ENCODE peak calls at places on chromosome 13, in five cellular contexts. B is mucosa of descending colon; C is AG09309; Y is stimulated activated CD4-positive, alpha-beta T cell treated with anti-CD3 and anti-CD28 coated beads, Interleukin-2, amount 100 ng/mL, for 48 hours; Z is AG10803. L is an unnamed sample.

GRCh38 chr13:40143559-40143958 is 488.1 kb downstream of the COG6 start:
- DNase-seq in B (no peak), C (no peak), Y (no peak), Z (no peak), L (no peak)

GRCh38 chr13:42753697-42754096 is 27.7 kb upstream of the FAM216B start:
- DNase-seq in B (no peak), C (no peak), Y (no peak), Z (no peak), L (no peak)

GRCh38 chr13:48233097-48233885 is at the start of gene ITM2B:
- DNase-seq in B (peak), C (no peak), Y (peak), Z (peak), L (no peak)

GRCh38 chr13:111217661-111218060 is 102.6 kb downstream of the ARHGEF7 start:
- DNase-seq in B (no peak), C (no peak), Y (no peak), Z (no peak), L (no peak)

GRCh38 chr13:38530492-38530891 is 156.4 kb upstream of the FREM2 start:
- DNase-seq in B (no peak), C (peak), Y (no peak), Z (peak), L (peak)

GRCh38 chr13:50616101-50616500 is 227.4 kb downstream of the DLEU7 start:
- DNase-seq in B (no peak), C (no peak), Y (no peak), Z (peak), L (no peak)

GRCh38 chr13:41652735-41653361 is 195.5 kb downstream of the RGCC start:
- DNase-seq in B (peak), C (no peak), Y (no peak), Z (peak), L (no peak)

GRCh38 chr13:21426238-21426637 is 32.9 kb downstream of the ZDHHC20 start:
- DNase-seq in B (no peak), C (no peak), Y (no peak), Z (no peak), L (no peak)

GRCh38 chr13:59823495-59823894 is 340.2 kb downstream of the DIAPH3 start:
- DNase-seq in B (no peak), C (peak), Y (no peak), Z (peak), L (peak)

GRCh38 chr13:20424959-20425358 is 100.7 kb downstream of the CRYL1 start:
- DNase-seq in B (no peak), C (no peak), Y (no peak), Z (no peak), L (no peak)

GRCh38 chr13:43072394-43072793 is 49.0 kb downstream of the DNAJC15 start:
- DNase-seq in B (peak), C (no peak), Y (no peak), Z (peak), L (no peak)

GRCh38 chr13:101941095-101941777 is 460.6 kb downstream of the FGF14 start:
- DNase-seq in B (no peak), C (no peak), Y (no peak), Z (peak), L (no peak)

GRCh38 chr13:76882431-76882830 is 3.8 kb downstream of the KCTD12 start:
- DNase-seq in B (no peak), C (peak), Y (no peak), Z (peak), L (peak)

GRCh38 chr13:109784590-109785140 is 1.7 kb downstream of the IRS2 start:
- DNase-seq in B (peak), C (no peak), Y (peak), Z (peak), L (no peak)

GRCh38 chr13:112880976-112881540 is 88.0 kb upstream of the MCF2L start:
- DNase-seq in B (no peak), C (no peak), Y (no peak), Z (no peak), L (no peak)

GRCh38 chr13:46963874-46964273 is 67.0 kb upstream of the HTR2A start:
- DNase-seq in B (no peak), C (no peak), Y (no peak), Z (no peak), L (no peak)

GRCh38 chr13:30331331-30331771 is 24.0 kb upstream of the KATNAL1 start:
- DNase-seq in B (peak), C (no peak), Y (no peak), Z (no peak), L (no peak)

L was measured in HFF-Myc.